ENCODE peak calls at places on chromosome 14, in eight cellular contexts. Z is stimulated activated CD8-positive, alpha-beta memory T cell treated with anti-CD3 and anti-CD28 coated beads, Interleukin-7, amount 100 ng/mL, for 1 hour; C is stimulated activated naive B cell treated with anti-CD40 and anti-IgM and Interleukin-4, amounts not matched to agents 10 μg/mL and 1 μg/mL and 100 μg/mL, for 72 hours; G is NCI-H1417; I is activated T-cell treated with anti-CD3 and anti-CD28 coated beads, Interleukin-2, amount 50 U/mL, for 72 hours; L is NCI-H1092; N is effector CD4-positive, alpha-beta T cell; Y is CD4-positive, alpha-beta memory T cell. U is an unnamed sample.
A peak's percentile ranks its signal among the peaks of the same experiment; 100 is the strongest.

GRCh38 chr14:73752297-73752992 is 38.3 kb upstream of the PNMA1 start:
- DNase-seq in N (peak; percentile 44), L (peak; percentile 12), Y (peak; percentile 55), I (no peak), Z (no peak), G (no peak), C (no peak), U (peak; percentile 50)

GRCh38 chr14:72904840-72905561 is 11.1 kb upstream of the DPF3 start:
- DNase-seq in L (peak; percentile 12), Y (peak; percentile 72), N (peak; percentile 50), I (peak; percentile 46), G (peak; percentile 50), C (peak; percentile 43), Z (peak; percentile 43), U (peak; percentile 77)

GRCh38 chr14:68131907-68132306 is 312.3 kb downstream of the RAD51B start:
- DNase-seq in C (no peak), I (no peak), Z (no peak), L (no peak), G (no peak), N (no peak), Y (no peak), U (no peak)

GRCh38 chr14:27040552-27040951 is 442.7 kb upstream of the NOVA1 start:
- DNase-seq in G (no peak), Y (no peak), L (no peak), C (no peak), Z (no peak), N (no peak), I (no peak), U (no peak)

GRCh38 chr14:95389471-95390011 is 69.8 kb upstream of the CLMN start:
- DNase-seq in C (no peak), N (no peak), Z (no peak), L (no peak), G (no peak), Y (no peak), I (no peak), U (no peak)

GRCh38 chr14:80350707-80351106 is 139.4 kb upstream of the DIO2 start:
- DNase-seq in N (no peak), Y (no peak), L (no peak), I (no peak), G (no peak), C (no peak), Z (no peak), U (no peak)

GRCh38 chr14:59097681-59098080 is 90.8 kb upstream of the DAAM1 start:
- DNase-seq in I (no peak), Z (no peak), N (no peak), C (no peak), G (no peak), Y (no peak), L (no peak), U (no peak)

GRCh38 chr14:50342211-50343080 is 30.3 kb downstream of the DMAC2L start:
- DNase-seq in Y (no peak), L (peak; percentile 21), G (no peak), Z (no peak), C (peak; percentile 16), I (peak; percentile 69), N (no peak), U (peak; percentile 62)

GRCh38 chr14:103220982-103221641 is 97.9 kb downstream of the TNFAIP2 start:
- DNase-seq in Z (no peak), I (no peak), N (no peak), C (no peak), L (no peak), G (no peak), Y (no peak), U (no peak)

GRCh38 chr14:81384900-81385299 is 15.2 kb downstream of the STON2 start:
- DNase-seq in C (no peak), Y (no peak), I (no peak), L (no peak), N (no peak), Z (no peak), G (peak; percentile 30), U (no peak)

GRCh38 chr14:43480961-43481360 is 1026.1 kb downstream of the FSCB start:
- DNase-seq in L (no peak), Z (no peak), I (no peak), C (no peak), Y (no peak), G (no peak), N (no peak), U (no peak)

GRCh38 chr14:25953532-25954144 is 644.2 kb downstream of the NOVA1 start:
- DNase-seq in Z (no peak), I (no peak), C (no peak), G (no peak), Y (no peak), L (no peak), N (no peak), U (no peak)

GRCh38 chr14:71139058-71139946 is 232.0 kb downstream of the PCNX1 start:
- DNase-seq in I (peak; percentile 62), Z (peak; percentile 31), G (peak; percentile 26), C (peak; percentile 34), Y (peak; percentile 58), N (peak; percentile 49), L (peak; percentile 10), U (peak; percentile 59)

GRCh38 chr14:105554022-105554421 is 27.6 kb downstream of the TMEM121 start:
- DNase-seq in I (no peak), N (no peak), Z (no peak), Y (no peak), L (no peak), G (no peak), C (no peak), U (no peak)

GRCh38 chr14:85534435-85534834 is 4.5 kb downstream of the FLRT2 start:
- DNase-seq in Z (no peak), G (no peak), I (no peak), Y (no peak), C (no peak), N (no peak), L (no peak), U (no peak)